ENCODE peak calls at places on chromosomes 16 and 17, in four cellular contexts. W is choroid plexus epithelial cell, U is neural progenitor cell, R is bronchial epithelial cell. O is an unnamed sample.
A peak's percentile ranks its signal among the peaks of the same experiment; 100 is the strongest.

GRCh38 chr16:72434159-72434558 is 262.2 kb upstream of the PMFBP1 start:
- DNase-seq in W (peak; percentile 64), U (no peak), R (peak; percentile 8), O (no peak)

GRCh38 chr16:70746708-70747424 is 54.1 kb downstream of the VAC14 start:
- DNase-seq in W (peak; percentile 83), U (no peak), R (peak; percentile 95), O (peak; percentile 81)

GRCh38 chr17:41678907-41679739 is 9.6 kb upstream of the EIF1 start:
- DNase-seq in W (peak; percentile 35), U (no peak), R (peak; percentile 80), O (peak; percentile 60)

GRCh38 chr17:42913981-42914617 is 13.5 kb downstream of the G6PC1 start:
- DNase-seq in W (no peak), U (no peak), R (no peak), O (no peak)

GRCh38 chr16:51445250-51445649 is 294.2 kb upstream of the SALL1 start:
- DNase-seq in W (peak; percentile 74), U (no peak), R (peak; percentile 7), O (no peak)

GRCh38 chr17:32518856-32519768 is 32.3 kb downstream of the CDK5R1 start:
- DNase-seq in W (peak; percentile 16), U (peak; percentile 98), R (peak; percentile 60), O (peak; percentile 86)

GRCh38 chr16:89613101-89613953 is at the start of gene DPEP1:
- DNase-seq in W (no peak), U (no peak), R (no peak), O (no peak)

GRCh38 chr16:75351183-75351582 is 82.1 kb downstream of the CFDP1 start:
- DNase-seq in W (peak; percentile 84), U (no peak), R (peak; percentile 78), O (no peak)

GRCh38 chr17:82384051-82384729 is 12.6 kb downstream of the UTS2R start:
- DNase-seq in W (no peak), U (peak; percentile 1), R (no peak), O (peak; percentile 31)

GRCh38 chr17:63445571-63446217 is 412 bp downstream of the CYB561 start:
- DNase-seq in W (peak; percentile 43), U (peak; percentile 83), R (peak; percentile 24), O (peak; percentile 81)

GRCh38 chr17:76696763-76697701 is 13.7 kb downstream of the MXRA7 start:
- DNase-seq in W (no peak), U (no peak), R (no peak), O (no peak)

GRCh38 chr16:77683845-77684526 is 38.3 kb upstream of the NUDT7 start:
- DNase-seq in W (no peak), U (no peak), R (no peak), O (no peak)

GRCh38 chr16:12771341-12771798 is 32.3 kb downstream of the CPPED1 start:
- DNase-seq in W (peak; percentile 21), U (no peak), R (no peak), O (no peak)

GRCh38 chr16:56600398-56600999 is 7.9 kb upstream of the MT2A start:
- DNase-seq in W (peak; percentile 79), U (peak; percentile 61), R (peak; percentile 62), O (no peak)

GRCh38 chr16:55367301-55367745 is 43.3 kb downstream of the IRX6 start:
- DNase-seq in W (peak; percentile 15), U (no peak), R (no peak), O (no peak)

GRCh38 chr17:64133546-64134215 is 3.7 kb upstream of the ERN1 start:
- DNase-seq in W (peak; percentile 87), U (peak; percentile 81), R (peak; percentile 63), O (no peak)

GRCh38 chr16:76614255-76614654 is 337.1 kb downstream of the CNTNAP4 start:
- DNase-seq in W (no peak), U (no peak), R (no peak), O (no peak)

GRCh38 chr17:35540589-35541404 is 3.3 kb upstream of the SLFN12L start:
- DNase-seq in W (peak; percentile 76), U (no peak), R (peak; percentile 23), O (peak; percentile 82)

GRCh38 chr16:11160676-11161115 is 95.3 kb downstream of the SOCS1 start:
- DNase-seq in W (no peak), U (no peak), R (no peak), O (no peak)

GRCh38 chr16:29816694-29817441 is 916 bp downstream of the PAGR1 start:
- DNase-seq in W (peak; percentile 64), U (peak; percentile 62), R (peak; percentile 35), O (peak; percentile 75)

GRCh38 chr16:87074635-87075318 is 242.4 kb downstream of the C16orf95 start:
- DNase-seq in W (no peak), U (peak; percentile 55), R (no peak), O (no peak)

GRCh38 chr16:57106767-57107166 is 14.4 kb downstream of the CPNE2 start:
- DNase-seq in W (no peak), U (no peak), R (no peak), O (no peak)

GRCh38 chr17:57662021-57662420 is 83.1 kb downstream of the CCDC182 start:
- DNase-seq in W (no peak), U (no peak), R (no peak), O (no peak)

GRCh38 chr16:29808219-29808900 is 2.0 kb downstream of the MAZ start:
- DNase-seq in W (no peak), U (no peak), R (no peak), O (no peak)

GRCh38 chr17:32929288-32929574 is 1.3 kb downstream of the TMEM98 start:
- DNase-seq in W (no peak), U (peak; percentile 72), R (no peak), O (no peak)

GRCh38 chr17:76527430-76528111 is 9.9 kb downstream of the CYGB start:
- DNase-seq in W (peak; percentile 82), U (peak; percentile 62), R (peak; percentile 51), O (peak; percentile 89)

GRCh38 chr16:77780378-77780837 is 8.0 kb upstream of the VAT1L start:
- DNase-seq in W (peak; percentile 93), U (no peak), R (peak; percentile 78), O (no peak)

GRCh38 chr16:25155553-25156460 is 44.3 kb downstream of the LCMT1 start:
- DNase-seq in W (peak; percentile 39), U (no peak), R (no peak), O (no peak)

GRCh38 chr17:20089795-20090547 is 80.8 kb downstream of the SPECC1 start:
- DNase-seq in W (no peak), U (no peak), R (no peak), O (no peak)

GRCh38 chr16:11836653-11837244 is 14.6 kb downstream of the RSL1D1 start:
- DNase-seq in W (peak; percentile 84), U (no peak), R (peak; percentile 71), O (no peak)

GRCh38 chr17:36468903-36469635 is 17.4 kb upstream of the ZNHIT3 start:
- DNase-seq in W (no peak), U (peak; percentile 8), R (no peak), O (no peak)

GRCh38 chr17:62109378-62109902 is 44.4 kb upstream of the MED13 start:
- DNase-seq in W (peak; percentile 86), U (peak; percentile 74), R (peak; percentile 77), O (peak; percentile 56)

GRCh38 chr17:45782889-45783592 is 1.1 kb upstream of the CRHR1 start:
- DNase-seq in W (no peak), U (peak; percentile 90), R (no peak), O (no peak)
- H3K4me3 ChIP-seq in W (no peak overlapping the region), U (peak overlapping the region; percentile 80), R (no peak overlapping the region), O (peak overlapping the region; percentile 30)

GRCh38 chr16:1216296-1216619 is 8.8 kb downstream of the TPSG1 start:
- DNase-seq in W (no peak), U (no peak), R (no peak), O (no peak)
- TF ChIP-seq CTCF in W (no peak), U (no peak), R (no peak), O (no peak)

GRCh38 chr16:756428-756827 is 4.1 kb upstream of the MSLN start:
- DNase-seq in W (no peak), U (no peak), R (no peak), O (no peak)
- H3K4me3 ChIP-seq in W (no peak overlapping the region), U (no peak overlapping the region), R (no peak overlapping the region), O (no peak overlapping the region)

GRCh38 chr16:69496376-69496775 is 69.4 kb upstream of the NFAT5 start:
- DNase-seq in W (no peak), U (no peak), R (no peak), O (no peak)

GRCh38 chr16:69498926-69499325 is 66.8 kb upstream of the NFAT5 start:
- DNase-seq in W (no peak), U (no peak), R (no peak), O (no peak)

GRCh38 chr16:69495821-69496220 is 69.9 kb upstream of the NFAT5 start:
- DNase-seq in W (no peak), U (no peak), R (no peak), O (no peak)

GRCh38 chr16:69497876-69498596 is 67.7 kb upstream of the NFAT5 start:
- DNase-seq in W (no peak), U (no peak), R (no peak), O (no peak)

DNA sequence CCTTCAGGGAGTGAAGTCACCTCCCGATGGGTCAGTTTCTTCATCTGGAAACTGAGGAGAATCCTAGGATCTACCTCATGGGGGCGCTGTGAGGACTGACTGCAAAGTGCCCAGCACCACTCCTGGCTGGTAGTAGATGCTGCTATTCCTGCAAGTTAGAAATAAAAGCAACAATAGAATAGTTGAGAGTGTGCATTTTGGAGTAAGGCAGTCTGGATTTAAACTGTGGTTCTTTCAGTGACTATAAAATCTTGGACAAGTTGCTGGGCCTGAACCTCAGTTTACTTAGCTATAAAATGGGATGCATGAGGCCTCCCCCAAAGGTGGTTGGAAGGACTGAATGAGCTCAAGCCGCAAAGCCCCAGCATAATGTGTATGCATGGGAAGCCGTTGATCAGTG is 70.6 kb downstream of the CYB5B start:
- DNase-seq in W (peak; percentile 47), U (peak; percentile 57), R (no peak), O (no peak)
- TF ChIP-seq CTCF in W (peak; percentile 53), U (peak; percentile 59), R (peak; percentile 40), O (peak; percentile 40)

DNA sequence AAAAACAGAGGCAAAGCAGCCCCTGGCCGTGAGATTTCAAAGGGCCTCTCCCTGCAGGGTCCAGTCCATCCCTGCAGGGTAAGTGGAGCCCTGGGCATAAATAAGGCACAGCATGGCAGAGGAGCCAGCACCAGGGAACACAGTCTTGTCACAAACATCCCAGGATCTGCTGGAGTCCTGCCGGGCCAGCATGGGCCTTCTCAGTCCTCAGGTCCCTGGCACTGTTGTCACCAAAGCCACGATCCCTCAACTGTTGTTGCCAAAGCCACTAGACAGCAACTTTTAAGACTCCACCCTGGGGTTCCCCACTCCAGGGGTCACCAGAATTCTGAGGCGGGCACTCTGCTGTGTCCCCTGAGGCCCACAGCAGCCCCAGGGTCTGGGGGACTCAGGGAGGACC is 47.8 kb upstream of the BAHCC1 start:
- DNase-seq in W (no peak), U (no peak), R (no peak), O (no peak)
- H3K4me3 ChIP-seq in W (no peak overlapping the region), U (no peak overlapping the region), R (no peak overlapping the region), O (no peak overlapping the region)

GRCh38 chr17:75503337-75503950 is 11.9 kb downstream of the CASKIN2 start:
- DNase-seq in W (no peak), U (no peak), R (no peak), O (no peak)

GRCh38 chr17:75505640-75506039 is 9.7 kb downstream of the CASKIN2 start:
- DNase-seq in W (no peak), U (no peak), R (no peak), O (no peak)

GRCh38 chr17:75505152-75505409 is 10.3 kb downstream of the CASKIN2 start:
- DNase-seq in W (no peak), U (no peak), R (no peak), O (no peak)

GRCh38 chr17:75503976-75504346 is 11.4 kb downstream of the CASKIN2 start:
- DNase-seq in W (no peak), U (no peak), R (no peak), O (no peak)

GRCh38 chr17:75504347-75505151 is 10.8 kb downstream of the CASKIN2 start:
- DNase-seq in W (no peak), U (peak; percentile 67), R (peak; percentile 20), O (peak; percentile 82)
- TF ChIP-seq CTCF in W (peak; percentile 69), U (peak; percentile 67), R (peak; percentile 82), O (peak; percentile 56)

GRCh38 chr17:47852113-47852949 is 1.4 kb upstream of the SP6 start:
- DNase-seq in W (peak; percentile 13), U (no peak), R (no peak), O (no peak)
- H3K4me3 ChIP-seq in W (no peak overlapping the region), U (peak overlapping the region; percentile 46), R (no peak overlapping the region), O (no peak overlapping the region)